ENCODE peak calls at places on chromosomes 12 and 14, in five cellular contexts. U, P, R, K and G are unnamed samples.

GRCh38 chr12:95884998-95885397 is 26.2 kb downstream of the SNRPF start:
- DNase-seq in U (no peak), P (no peak), R (peak; percentile 75), K (no peak), G (no peak)

GRCh38 chr12:41361791-41362190 is 173.7 kb downstream of the PDZRN4 start:
- DNase-seq in U (no peak), P (no peak), R (no peak), K (no peak), G (no peak)

GRCh38 chr12:54401127-54401526 is 16.6 kb upstream of the ZNF385A start:
- DNase-seq in U (no peak), P (no peak), R (no peak), K (no peak), G (no peak)

GRCh38 chr12:14868916-14869315 is 16.7 kb downstream of the MGP start:
- DNase-seq in U (no peak), P (no peak), R (no peak), K (no peak), G (no peak)

GRCh38 chr14:74531467-74531866 is 37.9 kb downstream of the ISCA2 start:
- DNase-seq in U (peak; percentile 90), P (peak; percentile 21), R (no peak), K (peak; percentile 72), G (no peak)

GRCh38 chr12:102484017-102484731 is 3.8 kb upstream of the IGF1 start:
- DNase-seq in U (peak; percentile 56), P (peak; percentile 51), R (peak; percentile 37), K (peak; percentile 68), G (peak; percentile 48)

GRCh38 chr12:42769455-42769854 is 179.9 kb upstream of the PRICKLE1 start:
- DNase-seq in U (no peak), P (no peak), R (no peak), K (no peak), G (no peak)

GRCh38 chr12:90546511-90546910 is 408.5 kb downstream of the CCER1 start:
- DNase-seq in U (no peak), P (no peak), R (no peak), K (no peak), G (no peak)

GRCh38 chr12:91144053-91144452 is 32.8 kb upstream of the LUM start:
- DNase-seq in U (no peak), P (no peak), R (no peak), K (no peak), G (no peak)

GRCh38 chr12:96457191-96457930 is 32.0 kb upstream of the CFAP54 start:
- DNase-seq in U (peak; percentile 42), P (no peak), R (peak; percentile 39), K (no peak), G (no peak)

GRCh38 chr14:58731465-58732330 is 93.9 kb downstream of the DACT1 start:
- DNase-seq in U (no peak), P (peak; percentile 99), R (no peak), K (no peak), G (no peak)

GRCh38 chr12:47782372-47782770 is 9.3 kb downstream of the SLC48A1 start:
- DNase-seq in U (no peak), P (no peak), R (no peak), K (no peak), G (no peak)

GRCh38 chr12:124761876-124762275 is 101.8 kb downstream of the SCARB1 start:
- DNase-seq in U (no peak), P (peak; percentile 79), R (no peak), K (no peak), G (no peak)
- H3K14ac ChIP-seq in U (no peak overlapping the region), P (peak overlapping the region; percentile 94), R (no peak overlapping the region), K (no peak overlapping the region), G (no peak overlapping the region)

GRCh38 chr14:60926002-60926401 is 54.9 kb downstream of the TRMT5 start:
- DNase-seq in U (no peak), P (no peak), R (no peak), K (no peak), G (no peak)
- H2BK12ac ChIP-seq in U (no peak overlapping the region), P (no peak overlapping the region), R (no peak overlapping the region), K (no peak overlapping the region), G (no peak overlapping the region)

GRCh38 chr12:34598352-34598827 is 576.1 kb downstream of the ALG10 start:
- DNase-seq in U (no peak), P (no peak), R (no peak), K (no peak), G (no peak)

GRCh38 chr12:34598851-34599529 is 576.7 kb downstream of the ALG10 start:
- DNase-seq in U (no peak), P (no peak), R (no peak), K (no peak), G (no peak)

GRCh38 chr12:34599530-34600513 is 577.5 kb downstream of the ALG10 start:
- DNase-seq in U (no peak), P (no peak), R (no peak), K (no peak), G (no peak)

GRCh38 chr12:34597548-34598351 is 575.5 kb downstream of the ALG10 start:
- DNase-seq in U (no peak), P (no peak), R (no peak), K (no peak), G (no peak)

GRCh38 chr12:34595749-34596733 is 573.7 kb downstream of the ALG10 start:
- DNase-seq in U (no peak), P (no peak), R (no peak), K (no peak), G (no peak)
- H3K9me3 ChIP-seq in U (peaks cover 84% of the 10 kb centered on the region), P (peaks cover 61% of the 10 kb centered on the region), R (peaks cover 54% of the 10 kb centered on the region), K (peaks cover 87% of the 10 kb centered on the region), G (peaks cover 5% of the 10 kb centered on the region)

GRCh38 chr12:21500786-21501257 is 613 bp downstream of the RECQL start:
- DNase-seq in U (no peak), P (peak; percentile 3), R (no peak), K (no peak), G (no peak)
- H3K14ac ChIP-seq in U (peak overlapping the region; percentile 21), P (no peak overlapping the region), R (no peak overlapping the region), K (no peak overlapping the region), G (no peak overlapping the region)

GRCh38 chr12:56804169-56804568 is 41.0 kb downstream of the HSD17B6 start:
- DNase-seq in U (no peak), P (no peak), R (no peak), K (no peak), G (no peak)

GRCh38 chr12:56803750-56804149 is 40.6 kb downstream of the HSD17B6 start:
- DNase-seq in U (no peak), P (no peak), R (no peak), K (no peak), G (no peak)

GRCh38 chr12:56804684-56805083 is 41.6 kb downstream of the HSD17B6 start:
- DNase-seq in U (no peak), P (no peak), R (no peak), K (no peak), G (no peak)

GRCh38 chr12:56806303-56806702 is 43.2 kb downstream of the HSD17B6 start:
- DNase-seq in U (no peak), P (no peak), R (no peak), K (no peak), G (no peak)

DNA sequence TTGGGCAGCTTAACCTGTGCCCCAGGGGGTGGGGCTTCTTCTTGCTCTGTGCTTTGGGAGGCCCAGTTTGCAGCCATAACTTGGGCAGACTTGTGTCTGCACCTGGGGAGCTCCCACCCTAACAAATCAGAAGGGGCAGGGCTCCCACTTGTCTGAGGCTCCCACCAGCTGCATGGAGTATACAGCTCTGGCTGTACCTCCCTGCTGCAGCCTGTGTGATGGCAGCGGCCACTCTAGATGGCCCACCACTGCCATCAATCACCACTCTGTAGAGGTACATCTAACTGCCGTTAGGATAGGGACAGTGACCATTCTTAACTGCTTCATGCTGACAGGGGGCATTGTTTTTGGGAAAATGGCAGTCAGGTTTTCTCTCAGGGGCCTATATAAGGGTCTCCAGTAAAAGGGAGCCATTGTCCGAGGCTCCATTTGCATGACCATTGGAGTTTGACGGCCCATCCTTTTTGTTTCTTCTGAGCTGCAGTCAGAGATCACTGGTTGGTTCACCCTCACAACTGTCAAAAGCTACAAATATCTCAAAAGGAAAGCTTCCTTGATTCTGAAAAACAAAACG is 42.2 kb downstream of the HSD17B6 start:
- DNase-seq in U (no peak), P (no peak), R (no peak), K (no peak), G (no peak)
- H2BK12ac ChIP-seq in U (no peak overlapping the region), P (no peak overlapping the region), R (no peak overlapping the region), K (no peak overlapping the region), G (no peak overlapping the region)

GRCh38 chr12:108037960-108038359 is 91.1 kb upstream of the WSCD2 start:
- DNase-seq in U (no peak), P (no peak), R (no peak), K (no peak), G (no peak)
- H3K9me3 ChIP-seq in U (no peaks in the 10 kb centered on the region), P (peaks cover 3% of the 10 kb centered on the region), R (no peaks in the 10 kb centered on the region), K (no peaks in the 10 kb centered on the region), G (no peaks in the 10 kb centered on the region)